ENCODE peak calls at places on chromosomes 16 and 17, in nine cellular contexts. One of them, this sample, is unnamed.

GRCh38 chr16:47643610-47644009 is 182.5 kb downstream of the PHKB start:
- DNase-seq in substantia nigra: no peak
- DNase-seq in HFFc6: no peak
- DNase-seq in HEK293T: no peak
- DNase-seq in iPS DF 6.9: no peak
- DNase-seq in non-pigmented ciliary epithelial cell: peak; percentile 10
- DNase-seq in cardiac fibroblast: no peak
- DNase-seq in mesendoderm: peak; percentile 5
- DNase-seq in glutamatergic neuron: no peak
- DNase-seq in this sample: no peak

GRCh38 chr16:85358704-85359146 is 246.5 kb upstream of the CIBAR2 start:
- DNase-seq in HFFc6: no peak
- DNase-seq in mesendoderm: no peak
- DNase-seq in non-pigmented ciliary epithelial cell: no peak
- DNase-seq in cardiac fibroblast: no peak
- DNase-seq in iPS DF 6.9: no peak
- DNase-seq in glutamatergic neuron: no peak
- DNase-seq in substantia nigra: no peak
- DNase-seq in HEK293T: no peak
- DNase-seq in this sample: no peak

GRCh38 chr16:56336711-56337110 is 88.6 kb downstream of the AMFR start:
- DNase-seq in non-pigmented ciliary epithelial cell: no peak
- DNase-seq in glutamatergic neuron: no peak
- DNase-seq in mesendoderm: no peak
- DNase-seq in HEK293T: no peak
- DNase-seq in HFFc6: no peak
- DNase-seq in iPS DF 6.9: no peak
- DNase-seq in substantia nigra: no peak
- DNase-seq in cardiac fibroblast: no peak
- DNase-seq in this sample: no peak

GRCh38 chr17:31678431-31678830 is 180.6 kb downstream of the COPRS start:
- DNase-seq in HEK293T: no peak
- DNase-seq in mesendoderm: peak; percentile 11
- DNase-seq in glutamatergic neuron: no peak
- DNase-seq in non-pigmented ciliary epithelial cell: no peak
- DNase-seq in HFFc6: peak; percentile 28
- DNase-seq in cardiac fibroblast: no peak
- DNase-seq in substantia nigra: no peak
- DNase-seq in iPS DF 6.9: no peak
- DNase-seq in this sample: no peak

GRCh38 chr17:8142158-8142886 is 9.9 kb downstream of the PER1 start:
- DNase-seq in iPS DF 6.9: no peak
- DNase-seq in mesendoderm: no peak
- DNase-seq in glutamatergic neuron: no peak
- DNase-seq in HEK293T: no peak
- DNase-seq in HFFc6: no peak
- DNase-seq in non-pigmented ciliary epithelial cell: no peak
- DNase-seq in cardiac fibroblast: no peak
- DNase-seq in substantia nigra: no peak
- DNase-seq in this sample: no peak

GRCh38 chr16:85659805-85660511 is 28.8 kb downstream of the GINS2 start:
- DNase-seq in cardiac fibroblast: peak; percentile 67
- DNase-seq in HFFc6: peak; percentile 37
- DNase-seq in mesendoderm: peak; percentile 83
- DNase-seq in non-pigmented ciliary epithelial cell: no peak
- DNase-seq in iPS DF 6.9: peak; percentile 39
- DNase-seq in glutamatergic neuron: peak; percentile 89
- DNase-seq in substantia nigra: peak; percentile 47
- DNase-seq in HEK293T: peak; percentile 82
- DNase-seq in this sample: peak; percentile 57

GRCh38 chr16:79618712-79619050 is 18.1 kb upstream of the MAF start:
- DNase-seq in substantia nigra: no peak
- DNase-seq in mesendoderm: no peak
- DNase-seq in cardiac fibroblast: no peak
- DNase-seq in glutamatergic neuron: no peak
- DNase-seq in iPS DF 6.9: no peak
- DNase-seq in HFFc6: no peak
- DNase-seq in non-pigmented ciliary epithelial cell: no peak
- DNase-seq in HEK293T: no peak
- DNase-seq in this sample: no peak

GRCh38 chr16:68257906-68258800 is 6.2 kb upstream of the SLC7A6 start:
- DNase-seq in glutamatergic neuron: no peak
- DNase-seq in mesendoderm: no peak
- DNase-seq in cardiac fibroblast: peak; percentile 59
- DNase-seq in HEK293T: no peak
- DNase-seq in non-pigmented ciliary epithelial cell: no peak
- DNase-seq in substantia nigra: no peak
- DNase-seq in iPS DF 6.9: no peak
- DNase-seq in HFFc6: peak; percentile 84
- DNase-seq in this sample: no peak

GRCh38 chr17:39082482-39082881 is 69.0 kb downstream of the PLXDC1 start:
- DNase-seq in substantia nigra: no peak
- DNase-seq in non-pigmented ciliary epithelial cell: no peak
- DNase-seq in cardiac fibroblast: peak; percentile 87
- DNase-seq in HEK293T: no peak
- DNase-seq in glutamatergic neuron: no peak
- DNase-seq in mesendoderm: no peak
- DNase-seq in HFFc6: no peak
- DNase-seq in iPS DF 6.9: no peak
- DNase-seq in this sample: no peak

GRCh38 chr17:31452561-31453110 is 61.2 kb downstream of the RAB11FIP4 start:
- DNase-seq in HEK293T: no peak
- DNase-seq in non-pigmented ciliary epithelial cell: no peak
- DNase-seq in substantia nigra: no peak
- DNase-seq in iPS DF 6.9: no peak
- DNase-seq in mesendoderm: peak; percentile 53
- DNase-seq in cardiac fibroblast: no peak
- DNase-seq in HFFc6: no peak
- DNase-seq in glutamatergic neuron: no peak
- DNase-seq in this sample: no peak

GRCh38 chr17:40346061-40346767 is 18.3 kb downstream of the GJD3 start:
- DNase-seq in glutamatergic neuron: no peak
- DNase-seq in substantia nigra: no peak
- DNase-seq in iPS DF 6.9: no peak
- DNase-seq in mesendoderm: no peak
- DNase-seq in HEK293T: no peak
- DNase-seq in HFFc6: no peak
- DNase-seq in non-pigmented ciliary epithelial cell: no peak
- DNase-seq in cardiac fibroblast: no peak
- DNase-seq in this sample: no peak

GRCh38 chr17:50039058-50039457 is 16.9 kb upstream of the ITGA3 start:
- DNase-seq in iPS DF 6.9: no peak
- DNase-seq in glutamatergic neuron: no peak
- DNase-seq in substantia nigra: no peak
- DNase-seq in non-pigmented ciliary epithelial cell: no peak
- DNase-seq in HEK293T: no peak
- DNase-seq in cardiac fibroblast: no peak
- DNase-seq in HFFc6: no peak
- DNase-seq in mesendoderm: no peak
- DNase-seq in this sample: no peak

GRCh38 chr16:23182675-23183485 is at the start of gene SCNN1G:
- DNase-seq in cardiac fibroblast: no peak
- DNase-seq in HEK293T: peak; percentile 26
- DNase-seq in HFFc6: no peak
- DNase-seq in iPS DF 6.9: no peak
- DNase-seq in mesendoderm: peak; percentile 21
- DNase-seq in substantia nigra: no peak
- DNase-seq in glutamatergic neuron: peak; percentile 44
- DNase-seq in non-pigmented ciliary epithelial cell: no peak
- DNase-seq in this sample: no peak

GRCh38 chr17:17849863-17850373 is 13.1 kb upstream of the SREBF1 start:
- DNase-seq in glutamatergic neuron: no peak
- DNase-seq in mesendoderm: peak; percentile 75
- DNase-seq in iPS DF 6.9: no peak
- DNase-seq in substantia nigra: no peak
- DNase-seq in HFFc6: no peak
- DNase-seq in non-pigmented ciliary epithelial cell: no peak
- DNase-seq in HEK293T: peak; percentile 70
- DNase-seq in cardiac fibroblast: peak; percentile 74
- DNase-seq in this sample: no peak

GRCh38 chr17:77445908-77446535 is 305.3 kb downstream of the SEC14L1 start:
- DNase-seq in cardiac fibroblast: peak; percentile 74
- DNase-seq in mesendoderm: no peak
- DNase-seq in non-pigmented ciliary epithelial cell: no peak
- DNase-seq in glutamatergic neuron: no peak
- DNase-seq in iPS DF 6.9: no peak
- DNase-seq in HFFc6: no peak
- DNase-seq in substantia nigra: no peak
- DNase-seq in HEK293T: no peak
- DNase-seq in this sample: no peak

GRCh38 chr17:46818319-46818928 is at the start of gene WNT3:
- DNase-seq in non-pigmented ciliary epithelial cell: no peak
- DNase-seq in substantia nigra: no peak
- DNase-seq in iPS DF 6.9: no peak
- DNase-seq in glutamatergic neuron: peak; percentile 57
- DNase-seq in HFFc6: no peak
- DNase-seq in mesendoderm: peak; percentile 97
- DNase-seq in cardiac fibroblast: no peak
- DNase-seq in HEK293T: no peak
- DNase-seq in this sample: no peak

GRCh38 chr17:37610971-37611370 is 1.8 kb upstream of the SYNRG start:
- DNase-seq in cardiac fibroblast: no peak
- DNase-seq in HFFc6: no peak
- DNase-seq in non-pigmented ciliary epithelial cell: no peak
- DNase-seq in substantia nigra: no peak
- DNase-seq in iPS DF 6.9: no peak
- DNase-seq in mesendoderm: peak; percentile 45
- DNase-seq in HEK293T: no peak
- DNase-seq in glutamatergic neuron: no peak
- DNase-seq in this sample: no peak

GRCh38 chr17:76887809-76888208 is 19.6 kb downstream of the MGAT5B start:
- DNase-seq in HFFc6: no peak
- DNase-seq in substantia nigra: no peak
- DNase-seq in cardiac fibroblast: no peak
- DNase-seq in mesendoderm: no peak
- DNase-seq in iPS DF 6.9: no peak
- DNase-seq in glutamatergic neuron: no peak
- DNase-seq in non-pigmented ciliary epithelial cell: no peak
- DNase-seq in HEK293T: no peak
- DNase-seq in this sample: no peak

This sample was measured in NT2/D1.